ENCODE peak calls at places on chromosomes 1 and 21, in nine cellular contexts. One of them, this sample, is unnamed.
A peak's percentile ranks its signal among the peaks of the same experiment; 100 is the strongest.

GRCh38 chr1:65170511-65171142 is 22.6 kb downstream of the AK4 start:
- DNase-seq in foreskin fibroblast: peak; percentile 74
- DNase-seq in BJ: no peak
- DNase-seq in stomach: peak; percentile 72
- DNase-seq in AG09319: no peak
- DNase-seq in fibroblast of pulmonary artery: peak; percentile 72
- DNase-seq in fibroblast of lung: no peak
- DNase-seq in HCT116: no peak
- DNase-seq in HFF-Myc: no peak
- DNase-seq in this sample: no peak

GRCh38 chr1:58774027-58774426 is 9.8 kb downstream of the JUN start:
- DNase-seq in foreskin fibroblast: no peak
- DNase-seq in BJ: no peak
- DNase-seq in stomach: no peak
- DNase-seq in AG09319: no peak
- DNase-seq in fibroblast of pulmonary artery: no peak
- DNase-seq in fibroblast of lung: no peak
- DNase-seq in HCT116: no peak
- DNase-seq in HFF-Myc: no peak
- DNase-seq in this sample: no peak

GRCh38 chr1:31243451-31244286 is 4.0 kb upstream of the NKAIN1 start:
- DNase-seq in foreskin fibroblast: no peak
- DNase-seq in BJ: no peak
- DNase-seq in stomach: no peak
- DNase-seq in AG09319: no peak
- DNase-seq in fibroblast of pulmonary artery: peak; percentile 34
- DNase-seq in fibroblast of lung: peak; percentile 32
- DNase-seq in HCT116: no peak
- DNase-seq in HFF-Myc: no peak
- DNase-seq in this sample: no peak

GRCh38 chr1:119279441-119280415 is 88.9 kb upstream of the HAO2 start:
- DNase-seq in foreskin fibroblast: peak; percentile 75
- DNase-seq in BJ: peak; percentile 59
- DNase-seq in stomach: no peak
- DNase-seq in AG09319: peak; percentile 52
- DNase-seq in fibroblast of pulmonary artery: peak; percentile 82
- DNase-seq in fibroblast of lung: peak; percentile 94
- DNase-seq in HCT116: peak; percentile 71
- DNase-seq in HFF-Myc: peak; percentile 86
- DNase-seq in this sample: peak; percentile 42

GRCh38 chr21:35051287-35051818 is 2.3 kb upstream of the RUNX1 start:
- DNase-seq in foreskin fibroblast: peak; percentile 41
- DNase-seq in BJ: no peak
- DNase-seq in stomach: peak; percentile 89
- DNase-seq in AG09319: peak; percentile 65
- DNase-seq in fibroblast of pulmonary artery: peak; percentile 92
- DNase-seq in fibroblast of lung: peak; percentile 90
- DNase-seq in HCT116: peak; percentile 80
- DNase-seq in HFF-Myc: peak; percentile 21
- DNase-seq in this sample: peak; percentile 70

GRCh38 chr1:168472244-168472643 is 71.6 kb downstream of the XCL2 start:
- DNase-seq in foreskin fibroblast: no peak
- DNase-seq in BJ: no peak
- DNase-seq in stomach: no peak
- DNase-seq in AG09319: no peak
- DNase-seq in fibroblast of pulmonary artery: no peak
- DNase-seq in fibroblast of lung: no peak
- DNase-seq in HCT116: no peak
- DNase-seq in HFF-Myc: no peak
- DNase-seq in this sample: no peak

GRCh38 chr1:69611316-69611715 is 43.6 kb downstream of the LRRC7 start:
- DNase-seq in foreskin fibroblast: no peak
- DNase-seq in BJ: peak; percentile 0
- DNase-seq in stomach: no peak
- DNase-seq in AG09319: no peak
- DNase-seq in fibroblast of pulmonary artery: no peak
- DNase-seq in fibroblast of lung: no peak
- DNase-seq in HCT116: no peak
- DNase-seq in HFF-Myc: no peak
- DNase-seq in this sample: no peak

GRCh38 chr1:183022202-183023145 is 746 bp upstream of the LAMC1 start:
- DNase-seq in foreskin fibroblast: peak; percentile 96
- DNase-seq in BJ: peak; percentile 93
- DNase-seq in stomach: peak; percentile 82
- DNase-seq in AG09319: peak; percentile 94
- DNase-seq in fibroblast of pulmonary artery: peak; percentile 99
- DNase-seq in fibroblast of lung: peak; percentile 96
- DNase-seq in HCT116: peak; percentile 84
- DNase-seq in HFF-Myc: peak; percentile 88
- DNase-seq in this sample: peak; percentile 94

GRCh38 chr1:116168277-116169032 is 57.3 kb downstream of the MAB21L3 start:
- DNase-seq in foreskin fibroblast: peak; percentile 49
- DNase-seq in BJ: no peak
- DNase-seq in stomach: peak; percentile 88
- DNase-seq in AG09319: peak; percentile 36
- DNase-seq in fibroblast of pulmonary artery: peak; percentile 70
- DNase-seq in fibroblast of lung: peak; percentile 36
- DNase-seq in HCT116: no peak
- DNase-seq in HFF-Myc: peak; percentile 6
- DNase-seq in this sample: no peak

GRCh38 chr1:16163882-16164820 is 8.3 kb upstream of the EPHA2 start:
- DNase-seq in foreskin fibroblast: peak; percentile 96
- DNase-seq in BJ: peak; percentile 90
- DNase-seq in stomach: no peak
- DNase-seq in AG09319: peak; percentile 79
- DNase-seq in fibroblast of pulmonary artery: peak; percentile 95
- DNase-seq in fibroblast of lung: peak; percentile 98
- DNase-seq in HCT116: no peak
- DNase-seq in HFF-Myc: peak; percentile 87
- DNase-seq in this sample: peak; percentile 82

GRCh38 chr21:32520885-32521735 is 64.2 kb downstream of the TCP10L start:
- DNase-seq in foreskin fibroblast: peak; percentile 83
- DNase-seq in BJ: peak; percentile 45
- DNase-seq in stomach: peak; percentile 54
- DNase-seq in AG09319: peak; percentile 86
- DNase-seq in fibroblast of pulmonary artery: peak; percentile 99
- DNase-seq in fibroblast of lung: peak; percentile 96
- DNase-seq in HCT116: no peak
- DNase-seq in HFF-Myc: peak; percentile 60
- DNase-seq in this sample: peak; percentile 97

DNA sequence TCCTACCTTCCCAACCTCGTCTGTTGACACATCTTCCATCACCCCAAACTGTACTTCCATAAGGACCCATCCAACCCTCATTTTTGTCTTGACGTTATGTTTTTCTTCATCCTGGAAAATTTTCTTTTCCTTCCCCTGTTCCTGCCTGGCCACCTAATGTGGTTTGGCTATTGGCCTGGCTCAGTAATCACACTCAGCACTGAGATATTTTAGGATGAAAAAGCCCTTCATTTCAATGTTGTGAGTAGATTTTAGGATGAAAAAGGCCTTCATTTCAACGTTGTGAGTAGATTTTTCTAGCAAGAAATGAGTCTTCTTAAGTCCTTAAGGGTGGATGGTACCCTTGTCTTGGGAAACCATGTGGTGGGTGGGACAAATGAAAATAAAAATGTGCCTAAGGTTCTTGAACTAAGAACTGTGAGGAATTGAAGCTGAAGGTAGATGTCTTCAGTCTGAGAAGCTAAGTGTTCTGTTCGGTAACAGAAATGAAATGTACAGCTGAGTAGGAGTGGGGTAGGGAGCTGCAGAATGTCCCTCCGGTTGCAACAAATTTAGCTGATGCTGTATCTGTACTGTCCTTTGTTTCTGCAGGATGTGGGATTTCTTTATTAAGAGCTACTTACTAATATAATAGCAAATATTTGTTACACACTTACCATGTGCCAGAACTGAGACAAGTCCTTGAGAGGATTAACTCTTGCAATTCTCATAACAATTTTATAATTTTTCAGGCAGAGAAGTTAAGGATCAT is 36.1 kb downstream of the DNTTIP2 start:
- DNase-seq in foreskin fibroblast: peak; percentile 27
- DNase-seq in BJ: no peak
- DNase-seq in stomach: no peak
- DNase-seq in AG09319: no peak
- DNase-seq in fibroblast of pulmonary artery: peak; percentile 26
- DNase-seq in fibroblast of lung: peak; percentile 89
- DNase-seq in HCT116: no peak
- DNase-seq in HFF-Myc: no peak
- DNase-seq in this sample: no peak
- TF ChIP-seq CTCF in foreskin fibroblast: no peak
- TF ChIP-seq CTCF in BJ: no peak
- TF ChIP-seq CTCF in stomach: no peak
- TF ChIP-seq CTCF in AG09319: no peak
- TF ChIP-seq CTCF in fibroblast of pulmonary artery: no peak
- TF ChIP-seq CTCF in fibroblast of lung: no peak
- TF ChIP-seq CTCF in HCT116: no peak
- TF ChIP-seq CTCF in HFF-Myc: no peak
- TF ChIP-seq CTCF in this sample: no peak

DNA sequence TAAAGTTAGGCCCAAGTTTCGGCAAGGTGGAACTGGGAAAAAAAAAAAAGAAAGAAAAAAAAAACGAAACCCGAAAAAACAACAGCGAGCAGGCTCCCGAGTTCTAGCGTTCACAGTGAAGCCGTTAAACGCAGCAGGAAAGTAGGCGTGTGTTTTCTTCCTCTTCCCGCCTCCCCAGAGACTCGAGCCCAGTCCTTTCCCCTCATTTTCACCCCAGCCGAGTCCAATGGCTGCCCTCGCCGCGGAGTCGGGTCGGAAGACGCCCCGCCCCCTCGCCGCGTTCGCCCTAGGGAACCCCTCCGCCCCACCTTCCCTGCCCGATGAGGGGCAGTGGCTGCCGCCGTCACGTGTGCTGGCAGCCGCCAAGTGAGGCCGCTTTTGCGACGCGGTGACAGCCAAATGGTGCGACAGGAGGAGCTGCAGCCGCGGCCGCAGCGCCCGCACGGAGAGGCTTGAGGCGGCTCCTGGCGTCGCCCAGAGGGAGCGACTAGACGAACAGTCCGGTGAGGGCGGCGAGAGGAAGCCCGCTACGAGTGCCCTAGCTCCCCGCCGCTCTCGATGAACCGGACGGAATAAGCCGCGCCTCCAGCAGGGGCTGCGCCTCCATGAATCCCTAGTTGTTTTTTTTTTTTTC is at the start of gene PKN2:
- DNase-seq in foreskin fibroblast: peak; percentile 99
- DNase-seq in BJ: peak; percentile 92
- DNase-seq in stomach: peak; percentile 97
- DNase-seq in AG09319: peak; percentile 97
- DNase-seq in fibroblast of pulmonary artery: peak; percentile 99
- DNase-seq in fibroblast of lung: peak; percentile 99
- DNase-seq in HCT116: peak; percentile 97
- DNase-seq in HFF-Myc: peak; percentile 92
- DNase-seq in this sample: peak; percentile 92
- TF ChIP-seq CTCF in foreskin fibroblast: peak; percentile 11
- TF ChIP-seq CTCF in BJ: peak; percentile 29
- TF ChIP-seq CTCF in stomach: no peak
- TF ChIP-seq CTCF in AG09319: peak; percentile 17
- TF ChIP-seq CTCF in fibroblast of pulmonary artery: no peak
- TF ChIP-seq CTCF in fibroblast of lung: peak; percentile 4
- TF ChIP-seq CTCF in HCT116: no peak
- TF ChIP-seq CTCF in HFF-Myc: no peak
- TF ChIP-seq CTCF in this sample: peak; percentile 21

GRCh38 chr1:98906761-98907301 is 97.8 kb downstream of the PLPPR5 start:
- DNase-seq in foreskin fibroblast: no peak
- DNase-seq in BJ: no peak
- DNase-seq in stomach: no peak
- DNase-seq in AG09319: no peak
- DNase-seq in fibroblast of pulmonary artery: no peak
- DNase-seq in fibroblast of lung: no peak
- DNase-seq in HCT116: no peak
- DNase-seq in HFF-Myc: no peak
- DNase-seq in this sample: no peak
- TF ChIP-seq CTCF in foreskin fibroblast: no peak
- TF ChIP-seq CTCF in BJ: no peak
- TF ChIP-seq CTCF in stomach: no peak
- TF ChIP-seq CTCF in AG09319: no peak
- TF ChIP-seq CTCF in fibroblast of pulmonary artery: no peak
- TF ChIP-seq CTCF in fibroblast of lung: no peak
- TF ChIP-seq CTCF in HCT116: no peak
- TF ChIP-seq CTCF in HFF-Myc: no peak
- TF ChIP-seq CTCF in this sample: no peak

DNA sequence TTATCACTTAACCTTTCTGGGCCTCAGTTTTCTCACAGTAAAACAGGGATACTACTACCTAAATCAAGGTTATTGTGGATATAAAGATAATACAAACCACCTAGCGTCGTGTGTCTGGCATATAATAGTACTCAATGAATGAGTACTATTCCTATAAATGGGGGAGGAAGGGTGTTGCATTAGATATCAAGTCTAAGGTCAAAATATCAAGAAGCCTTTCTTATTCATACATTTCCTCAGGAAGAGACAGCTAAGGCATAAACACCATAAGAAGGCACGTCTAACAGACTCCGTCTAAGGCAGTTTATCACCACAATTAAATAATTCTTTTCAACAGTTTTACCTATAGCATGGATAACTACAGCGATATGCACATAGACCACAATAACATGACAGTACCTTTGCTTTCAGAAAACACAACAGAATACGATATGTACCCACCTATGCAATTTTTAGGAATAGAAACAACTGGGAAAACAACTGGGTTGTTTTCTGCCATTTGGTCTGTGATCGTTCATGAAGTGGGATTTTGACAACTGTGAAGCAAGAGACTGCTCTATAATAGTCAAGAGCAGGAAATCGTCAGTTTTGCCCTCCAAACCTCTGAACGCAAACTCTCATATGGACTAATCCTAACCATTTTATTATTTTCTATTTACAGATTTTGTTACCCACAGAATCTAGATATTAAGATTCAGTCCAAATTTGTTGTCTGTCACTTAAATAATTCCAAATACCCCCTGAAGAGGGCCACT is 53.1 kb downstream of the HNRNPR start:
- DNase-seq in foreskin fibroblast: no peak
- DNase-seq in BJ: no peak
- DNase-seq in stomach: no peak
- DNase-seq in AG09319: no peak
- DNase-seq in fibroblast of pulmonary artery: no peak
- DNase-seq in fibroblast of lung: no peak
- DNase-seq in HCT116: no peak
- DNase-seq in HFF-Myc: no peak
- DNase-seq in this sample: no peak
- TF ChIP-seq CTCF in foreskin fibroblast: no peak
- TF ChIP-seq CTCF in BJ: no peak
- TF ChIP-seq CTCF in stomach: no peak
- TF ChIP-seq CTCF in AG09319: no peak
- TF ChIP-seq CTCF in fibroblast of pulmonary artery: no peak
- TF ChIP-seq CTCF in fibroblast of lung: no peak
- TF ChIP-seq CTCF in HCT116: no peak
- TF ChIP-seq CTCF in HFF-Myc: no peak
- TF ChIP-seq CTCF in this sample: no peak

GRCh38 chr1:38502772-38503171 is 356.8 kb downstream of the RRAGC start:
- DNase-seq in foreskin fibroblast: no peak
- DNase-seq in BJ: no peak
- DNase-seq in stomach: no peak
- DNase-seq in AG09319: no peak
- DNase-seq in fibroblast of pulmonary artery: no peak
- DNase-seq in fibroblast of lung: peak; percentile 14
- DNase-seq in HCT116: no peak
- DNase-seq in HFF-Myc: no peak
- DNase-seq in this sample: no peak
- TF ChIP-seq CTCF in foreskin fibroblast: no peak
- TF ChIP-seq CTCF in BJ: no peak
- TF ChIP-seq CTCF in stomach: no peak
- TF ChIP-seq CTCF in AG09319: no peak
- TF ChIP-seq CTCF in fibroblast of pulmonary artery: no peak
- TF ChIP-seq CTCF in fibroblast of lung: no peak
- TF ChIP-seq CTCF in HCT116: no peak
- TF ChIP-seq CTCF in HFF-Myc: no peak
- TF ChIP-seq CTCF in this sample: no peak